ENCODE peak calls at places on chromosomes 4 and X, in seven cellular contexts. D is left cardiac atrium; X is tibial artery; R is stimulated activated CD4-positive, alpha-beta T cell treated with anti-CD3 and anti-CD28 coated beads, Interleukin-2, amount 100 ng/mL, for 24 hours; A is fibroblast of the conjunctiva; Y is K562; Z is NCI-H1417 treated with DMSO at 0.1 percent for 48 hours. V is an unnamed sample.

GRCh38 chr4:113952452-113953029 is 26.9 kb downstream of the ARSJ start:
- DNase-seq in D (no peak), X (no peak), R (peak), A (peak), Y (no peak), Z (no peak), V (no peak)

GRCh38 chrX:48711162-48711928 is 14.8 kb downstream of the SUV39H1 start:
- DNase-seq in D (no peak), X (no peak), R (no peak), A (no peak), Y (no peak), Z (no peak), V (no peak)

GRCh38 chr4:55758570-55758969 is 61.0 kb upstream of the EXOC1L start:
- DNase-seq in D (no peak), X (no peak), R (no peak), A (no peak), Y (no peak), Z (no peak), V (no peak)

GRCh38 chrX:276588-277171 is 4.5 kb upstream of the PLCXD1 start:
- DNase-seq in D (no peak), X (peak), R (peak), A (no peak), Y (peak), Z (no peak), V (no peak)

GRCh38 chr4:47032405-47033106 is 1.2 kb downstream of the GABRB1 start:
- DNase-seq in D (peak), X (peak), R (peak), A (peak), Y (no peak), Z (peak), V (peak)

GRCh38 chr4:18568600-18568999 is 547.0 kb upstream of the LCORL start:
- DNase-seq in D (no peak), X (no peak), R (no peak), A (no peak), Y (no peak), Z (no peak), V (no peak)

GRCh38 chr4:144562019-144562740 is 83.8 kb upstream of the HHIP start:
- DNase-seq in D (no peak), X (no peak), R (no peak), A (no peak), Y (no peak), Z (no peak), V (no peak)

GRCh38 chr4:5124876-5125275 is 73.6 kb downstream of the STK32B start:
- DNase-seq in D (no peak), X (no peak), R (no peak), A (no peak), Y (no peak), Z (no peak), V (no peak)

GRCh38 chrX:30957753-30958152 is 68.7 kb upstream of the TAB3 start:
- DNase-seq in D (no peak), X (no peak), R (no peak), A (no peak), Y (no peak), Z (no peak), V (no peak)

V was measured in AG04450.